ENCODE peak calls at places on chromosomes 13 and 19, in four cellular contexts. One of them, this sample, is unnamed.

GRCh38 chr13:77429320-77430142 is 102.6 kb upstream of the MYCBP2 start:
- DNase-seq in cardiac muscle cell: no peak
- DNase-seq in uterus: no peak
- DNase-seq in fibroblast of lung: peak; percentile 78
- DNase-seq in this sample: no peak

GRCh38 chr19:51192689-51193088 is 32.2 kb upstream of the CD33 start:
- DNase-seq in cardiac muscle cell: no peak
- DNase-seq in uterus: no peak
- DNase-seq in fibroblast of lung: no peak
- DNase-seq in this sample: no peak

GRCh38 chr19:49056101-49056901 is 1.2 kb downstream of the CGB7 start:
- DNase-seq in cardiac muscle cell: peak; percentile 47
- DNase-seq in uterus: peak; percentile 28
- DNase-seq in fibroblast of lung: peak; percentile 59
- DNase-seq in this sample: no peak

GRCh38 chr19:6238256-6238642 is 41.5 kb downstream of the MLLT1 start:
- DNase-seq in cardiac muscle cell: peak; percentile 74
- DNase-seq in uterus: no peak
- DNase-seq in fibroblast of lung: no peak
- DNase-seq in this sample: no peak

GRCh38 chr13:111508164-111508870 is 187.9 kb downstream of the TEX29 start:
- DNase-seq in cardiac muscle cell: no peak
- DNase-seq in uterus: no peak
- DNase-seq in fibroblast of lung: no peak
- DNase-seq in this sample: no peak

GRCh38 chr19:38932425-38933179 is 1.9 kb downstream of the MRPS12 start:
- DNase-seq in cardiac muscle cell: peak; percentile 61
- DNase-seq in uterus: no peak
- DNase-seq in fibroblast of lung: peak; percentile 40
- DNase-seq in this sample: no peak

GRCh38 chr13:61128850-61129645 is 286.6 kb downstream of the PCDH20 start:
- DNase-seq in cardiac muscle cell: no peak
- DNase-seq in uterus: no peak
- DNase-seq in fibroblast of lung: peak; percentile 37
- DNase-seq in this sample: no peak

GRCh38 chr19:54063350-54064078 is at the start of gene VSTM1:
- DNase-seq in cardiac muscle cell: no peak
- DNase-seq in uterus: no peak
- DNase-seq in fibroblast of lung: no peak
- DNase-seq in this sample: no peak

GRCh38 chr13:33744589-33745369 is 73.2 kb upstream of the RFC3 start:
- DNase-seq in cardiac muscle cell: peak; percentile 29
- DNase-seq in uterus: no peak
- DNase-seq in fibroblast of lung: peak; percentile 27
- DNase-seq in this sample: no peak

GRCh38 chr19:7748756-7749155 is 1.4 kb upstream of the CD209 start:
- DNase-seq in cardiac muscle cell: peak; percentile 16
- DNase-seq in uterus: no peak
- DNase-seq in fibroblast of lung: no peak
- DNase-seq in this sample: no peak

GRCh38 chr19:45163156-45163555 is 2.4 kb upstream of the NKPD1 start:
- DNase-seq in cardiac muscle cell: no peak
- DNase-seq in uterus: no peak
- DNase-seq in fibroblast of lung: no peak
- DNase-seq in this sample: no peak

GRCh38 chr13:48221301-48222190 is 11.5 kb upstream of the ITM2B start:
- DNase-seq in cardiac muscle cell: no peak
- DNase-seq in uterus: peak; percentile 59
- DNase-seq in fibroblast of lung: no peak
- DNase-seq in this sample: no peak

GRCh38 chr19:46613525-46613924 is 11.4 kb downstream of the PTGIR start:
- DNase-seq in cardiac muscle cell: no peak
- DNase-seq in uterus: peak; percentile 24
- DNase-seq in fibroblast of lung: no peak
- DNase-seq in this sample: peak; percentile 78

GRCh38 chr13:42247883-42248282 is 24.1 kb upstream of the AKAP11 start:
- DNase-seq in cardiac muscle cell: no peak
- DNase-seq in uterus: no peak
- DNase-seq in fibroblast of lung: no peak
- DNase-seq in this sample: no peak

GRCh38 chr19:29811125-29812079 is at the start of gene CCNE1:
- DNase-seq in cardiac muscle cell: peak; percentile 93
- DNase-seq in uterus: peak; percentile 91
- DNase-seq in fibroblast of lung: peak; percentile 75
- DNase-seq in this sample: peak; percentile 95

GRCh38 chr13:39612023-39612637 is 9.1 kb upstream of the LHFPL6 start:
- DNase-seq in cardiac muscle cell: peak; percentile 84
- DNase-seq in uterus: peak; percentile 89
- DNase-seq in fibroblast of lung: peak; percentile 71
- DNase-seq in this sample: peak; percentile 77

GRCh38 chr19:731000-731399 is 19.9 kb upstream of the MISP start:
- DNase-seq in cardiac muscle cell: no peak
- DNase-seq in uterus: no peak
- DNase-seq in fibroblast of lung: no peak
- DNase-seq in this sample: no peak

GRCh38 chr19:728011-728410 is 19.3 kb downstream of the PALM start:
- DNase-seq in cardiac muscle cell: peak; percentile 75
- DNase-seq in uterus: peak; percentile 77
- DNase-seq in fibroblast of lung: no peak
- DNase-seq in this sample: peak; percentile 85

GRCh38 chr19:730382-730668 is 20.6 kb upstream of the MISP start:
- DNase-seq in cardiac muscle cell: no peak
- DNase-seq in uterus: no peak
- DNase-seq in fibroblast of lung: no peak
- DNase-seq in this sample: no peak

GRCh38 chr19:726993-727956 is 18.5 kb downstream of the PALM start:
- DNase-seq in cardiac muscle cell: no peak
- DNase-seq in uterus: no peak
- DNase-seq in fibroblast of lung: no peak
- DNase-seq in this sample: no peak

GRCh38 chr19:729564-730381 is 21.0 kb downstream of the PALM start:
- DNase-seq in cardiac muscle cell: no peak
- DNase-seq in uterus: no peak
- DNase-seq in fibroblast of lung: no peak
- DNase-seq in this sample: no peak
- H3K4me1 ChIP-seq in cardiac muscle cell: no peaks in the 10 kb centered on the region
- H3K4me1 ChIP-seq in uterus: no peaks in the 10 kb centered on the region
- H3K4me1 ChIP-seq in fibroblast of lung: peaks cover 2% of the 10 kb centered on the region
- H3K4me1 ChIP-seq in this sample: peaks cover 4% of the 10 kb centered on the region

DNA sequence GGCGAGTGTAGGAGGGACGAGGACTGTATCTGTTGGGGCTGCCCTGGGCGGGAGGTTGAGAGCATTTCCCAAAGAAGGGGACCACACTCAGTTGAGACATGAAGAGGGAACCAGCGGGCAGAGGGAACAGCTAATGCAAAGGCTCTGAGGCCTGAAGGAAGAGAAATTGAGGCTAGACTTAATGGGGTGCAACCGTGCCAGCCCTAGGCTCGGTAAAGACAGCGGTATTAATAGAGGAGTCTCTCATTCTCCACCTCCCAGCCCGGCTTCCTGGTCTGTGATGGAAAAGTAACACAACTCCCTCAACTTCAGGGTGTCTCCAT is 1.2 kb downstream of the MPV17L2 start:
- DNase-seq in cardiac muscle cell: no peak
- DNase-seq in uterus: no peak
- DNase-seq in fibroblast of lung: no peak
- DNase-seq in this sample: no peak
- H3K27ac ChIP-seq in cardiac muscle cell: no peak overlapping the region
- H3K27ac ChIP-seq in uterus: peak overlapping the region; percentile 63
- H3K27ac ChIP-seq in fibroblast of lung: peak overlapping the region; percentile 88
- H3K27ac ChIP-seq in this sample: no peak overlapping the region

DNA sequence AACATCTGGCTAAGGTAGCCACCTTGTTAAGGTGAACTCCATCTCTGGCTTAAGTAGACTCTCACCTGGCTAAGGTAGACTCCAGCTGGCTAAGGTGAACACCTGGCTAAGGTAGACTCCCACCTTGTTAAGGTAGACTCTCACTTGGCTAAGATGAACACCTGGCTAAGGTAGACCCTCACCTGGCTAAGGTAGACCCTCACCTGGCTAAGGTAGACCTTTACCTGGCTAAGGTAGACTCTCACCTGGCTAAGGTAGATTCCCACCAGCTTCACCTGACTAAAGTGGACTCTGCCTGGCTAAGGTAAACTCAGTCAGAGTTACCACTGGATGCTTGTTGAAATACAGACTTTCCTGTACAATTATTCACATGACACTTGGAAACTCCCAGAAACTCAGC is 23.6 kb downstream of the PIN1 start:
- DNase-seq in cardiac muscle cell: no peak
- DNase-seq in uterus: no peak
- DNase-seq in fibroblast of lung: no peak
- DNase-seq in this sample: no peak
- H3K4me1 ChIP-seq in cardiac muscle cell: no peaks in the 10 kb centered on the region
- H3K4me1 ChIP-seq in uterus: no peaks in the 10 kb centered on the region
- H3K4me1 ChIP-seq in fibroblast of lung: no peaks in the 10 kb centered on the region
- H3K4me1 ChIP-seq in this sample: no peaks in the 10 kb centered on the region

DNA sequence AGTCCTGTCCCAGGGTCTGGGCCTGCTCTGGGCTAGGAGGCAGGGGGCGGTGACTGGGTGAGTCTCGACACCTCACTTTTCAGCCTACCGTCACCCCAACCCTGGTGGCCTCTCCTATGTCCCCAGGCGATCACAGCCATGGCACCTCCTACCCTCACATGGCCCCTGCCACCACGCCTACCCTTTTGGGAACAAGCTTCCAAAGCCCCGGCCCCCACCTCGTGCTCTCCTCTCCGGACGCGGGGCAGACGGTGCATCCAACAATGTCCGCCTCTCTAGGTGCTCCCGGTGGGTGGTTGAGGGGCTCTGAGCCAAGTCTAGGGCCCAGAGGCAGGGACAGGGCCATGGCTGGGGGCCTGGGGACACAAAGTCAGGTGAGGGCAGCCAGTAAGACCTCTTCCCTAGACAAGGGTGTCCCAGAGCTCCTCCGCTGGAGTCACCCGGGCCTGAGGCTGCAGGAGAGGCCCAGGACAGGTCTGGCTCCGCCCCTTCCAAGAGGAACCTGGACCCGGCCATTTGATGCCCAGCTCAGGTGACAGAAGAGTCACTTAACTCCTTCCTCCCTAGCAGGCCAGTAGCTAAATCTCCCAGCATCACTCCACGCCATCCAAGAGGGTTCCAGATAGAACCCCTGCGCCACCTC is at the start of gene SYNE4:
- DNase-seq in cardiac muscle cell: no peak
- DNase-seq in uterus: no peak
- DNase-seq in fibroblast of lung: no peak
- DNase-seq in this sample: no peak
- H3K27ac ChIP-seq in cardiac muscle cell: no peak within 1 kb of the TSS
- H3K27ac ChIP-seq in uterus: peak within 1 kb of the TSS; percentile 67
- H3K27ac ChIP-seq in fibroblast of lung: no peak within 1 kb of the TSS
- H3K27ac ChIP-seq in this sample: peak within 1 kb of the TSS; percentile 45

GRCh38 chr13:112796190-112796915 is 106.5 kb downstream of the ATP11A start:
- DNase-seq in cardiac muscle cell: no peak
- DNase-seq in uterus: no peak
- DNase-seq in fibroblast of lung: peak; percentile 9
- DNase-seq in this sample: no peak
- H3K4me1 ChIP-seq in cardiac muscle cell: peaks cover 14% of the 10 kb centered on the region
- H3K4me1 ChIP-seq in uterus: no peaks in the 10 kb centered on the region
- H3K4me1 ChIP-seq in fibroblast of lung: no peaks in the 10 kb centered on the region
- H3K4me1 ChIP-seq in this sample: no peaks in the 10 kb centered on the region

DNA sequence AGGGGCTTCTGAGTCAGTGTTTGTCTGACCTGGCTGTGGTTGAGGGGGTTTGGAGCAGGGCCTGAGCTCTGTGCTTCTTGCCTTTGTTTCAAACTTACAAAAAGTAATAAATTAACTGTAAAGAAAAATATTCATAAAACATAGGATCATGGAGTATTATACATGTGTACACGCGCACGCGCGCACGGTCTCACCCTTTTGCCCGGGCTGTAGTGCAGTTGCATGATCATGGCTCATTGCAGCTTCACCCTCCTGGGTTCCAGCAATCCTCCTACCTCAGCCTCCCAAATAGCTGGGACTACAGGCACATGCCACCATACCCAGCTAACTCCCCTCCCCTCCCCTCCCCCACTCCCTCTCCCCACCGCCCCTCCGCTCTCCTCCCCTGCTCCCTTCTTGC is 23.5 kb downstream of the TDRD12 start:
- DNase-seq in cardiac muscle cell: no peak
- DNase-seq in uterus: no peak
- DNase-seq in fibroblast of lung: no peak
- DNase-seq in this sample: no peak
- H3K27ac ChIP-seq in cardiac muscle cell: no peak overlapping the region
- H3K27ac ChIP-seq in uterus: no peak overlapping the region
- H3K27ac ChIP-seq in fibroblast of lung: no peak overlapping the region
- H3K27ac ChIP-seq in this sample: no peak overlapping the region

DNA sequence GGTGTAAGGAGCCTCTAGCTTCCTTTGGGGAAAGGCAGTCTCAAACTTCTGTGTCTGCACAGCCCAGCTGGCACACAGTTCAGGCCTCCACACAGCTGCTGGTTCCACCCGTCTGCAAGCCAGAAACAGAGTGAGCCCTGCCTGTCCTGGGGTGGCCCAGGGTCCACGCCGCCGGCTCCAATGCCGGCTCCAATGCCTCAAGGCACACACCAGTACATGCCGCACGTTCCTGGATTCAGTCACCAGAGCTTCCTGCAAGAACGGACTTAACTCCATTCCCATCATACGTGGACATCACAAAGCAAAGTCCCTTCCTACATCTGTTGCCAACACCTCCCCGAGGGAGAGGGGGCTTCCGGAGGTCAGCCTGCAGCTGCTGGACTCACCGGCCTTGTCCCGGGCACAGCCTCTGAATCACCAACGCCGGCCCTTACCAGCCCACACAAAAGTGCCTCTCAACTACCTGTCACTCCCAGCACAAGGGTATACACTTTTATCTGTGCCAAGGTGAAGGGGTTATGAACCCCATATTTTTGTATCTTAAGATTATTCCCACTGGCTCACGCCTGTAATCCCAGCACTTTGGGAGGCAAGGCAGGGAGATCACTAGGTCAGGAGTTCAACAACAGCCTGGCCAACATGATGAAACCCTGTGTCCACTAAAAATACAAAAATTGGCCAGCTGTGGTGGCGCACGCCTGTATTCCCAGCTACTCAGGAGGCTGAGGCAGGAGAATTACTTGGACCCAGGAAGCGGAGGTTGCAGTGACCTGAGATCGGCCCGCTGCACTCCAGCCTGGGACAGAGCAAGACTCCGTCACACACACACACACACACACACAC is 8.4 kb downstream of the SH3GL1 start:
- DNase-seq in cardiac muscle cell: peak; percentile 72
- DNase-seq in uterus: peak; percentile 76
- DNase-seq in fibroblast of lung: peak; percentile 89
- DNase-seq in this sample: no peak
- H3K4me1 ChIP-seq in cardiac muscle cell: peaks cover 55% of the 10 kb centered on the region
- H3K4me1 ChIP-seq in uterus: peaks cover 6% of the 10 kb centered on the region
- H3K4me1 ChIP-seq in fibroblast of lung: peaks cover 37% of the 10 kb centered on the region
- H3K4me1 ChIP-seq in this sample: peaks cover 84% of the 10 kb centered on the region